ENCODE peak calls at places on chromosomes 7 and 10, in seven cellular contexts. O is PC-3, Y is trophoblast cell, D is esophagus squamous epithelium, S is hepatocyte, W is Peyer's patch, V is iPS DF 6.9. L is an unnamed sample.

GRCh38 chr10:106680061-106680460 is 484.4 kb downstream of the SORCS1 start:
- DNase-seq in Y (no peak), W (no peak), D (no peak), O (no peak), V (no peak), S (no peak), L (no peak)

GRCh38 chr10:69345402-69345801 is 67.1 kb downstream of the HK1 start:
- DNase-seq in Y (no peak), W (peak; percentile 27), S (no peak), O (no peak), D (no peak), V (no peak), L (no peak)

GRCh38 chr10:101444058-101444457 is 90.1 kb downstream of the BTRC start:
- DNase-seq in Y (no peak), V (no peak), W (no peak), S (no peak), O (peak; percentile 28), D (no peak), L (peak; percentile 15)

GRCh38 chr7:80843018-80843671 is 75.7 kb downstream of the SEMA3C start:
- DNase-seq in O (no peak), Y (no peak), D (no peak), S (no peak), W (no peak), V (no peak), L (no peak)

GRCh38 chr7:96388620-96389383 is 66.9 kb upstream of the SLC25A13 start:
- DNase-seq in W (no peak), Y (no peak), V (no peak), O (peak; percentile 68), D (no peak), S (peak; percentile 49), L (no peak)

GRCh38 chr10:35456175-35456574 is 119.9 kb downstream of the CCNY start:
- DNase-seq in O (no peak), D (no peak), S (no peak), Y (no peak), V (no peak), W (no peak), L (no peak)

GRCh38 chr7:96952974-96953391 is 52.4 kb upstream of the DLX6 start:
- DNase-seq in Y (peak; percentile 90), O (peak; percentile 85), D (no peak), V (no peak), S (no peak), W (no peak), L (no peak)

GRCh38 chr10:121774813-121775212 is 153.0 kb downstream of the ATE1 start:
- DNase-seq in W (no peak), Y (no peak), V (no peak), O (no peak), S (no peak), D (no peak), L (no peak)

GRCh38 chr10:11679946-11680345 is 62.2 kb upstream of the ECHDC3 start:
- DNase-seq in D (no peak), O (no peak), S (no peak), W (no peak), Y (no peak), V (no peak), L (no peak)

GRCh38 chr7:142760071-142760642 is 10.6 kb upstream of the PRSS2 start:
- DNase-seq in O (no peak), D (no peak), Y (no peak), V (no peak), S (peak; percentile 52), W (no peak), L (no peak)

GRCh38 chr7:152579070-152579469 is 96.9 kb downstream of the XRCC2 start:
- DNase-seq in W (no peak), S (no peak), V (no peak), D (no peak), O (no peak), Y (no peak), L (no peak)

GRCh38 chr7:101820703-101821102 is 3.3 kb downstream of the CUX1 start:
- DNase-seq in W (peak; percentile 6), D (no peak), S (no peak), O (no peak), Y (no peak), V (no peak), L (no peak)

GRCh38 chr7:83021032-83021431 is 141.7 kb downstream of the PCLO start:
- DNase-seq in O (no peak), S (no peak), D (no peak), Y (no peak), V (no peak), W (no peak), L (no peak)

GRCh38 chr7:26091933-26092332 is 60.1 kb upstream of the NFE2L3 start:
- DNase-seq in V (no peak), D (no peak), W (no peak), S (no peak), O (peak; percentile 65), Y (no peak), L (no peak)

DNA sequence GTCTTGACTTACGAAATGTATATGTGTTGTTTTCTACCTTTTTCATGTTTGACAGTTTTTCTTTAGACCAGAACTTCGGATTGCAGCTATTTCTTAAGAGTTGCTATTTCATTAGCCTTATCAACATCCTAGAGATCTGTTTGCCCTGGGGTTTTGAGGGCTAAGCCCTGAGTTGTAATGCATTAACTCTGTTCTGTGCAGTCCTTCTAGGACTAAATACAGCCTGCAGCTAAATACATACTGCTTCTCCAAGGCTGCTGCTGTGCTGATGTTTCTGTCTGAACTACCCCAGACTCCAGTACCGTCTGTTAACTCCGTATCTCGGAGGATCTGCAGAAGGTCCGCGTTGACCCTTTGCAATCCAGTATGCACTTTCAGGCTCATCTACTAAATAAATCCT is 26.5 kb downstream of the KIAA1217 start:
- DNase-seq in O (no peak), S (peak; percentile 12), Y (no peak), D (no peak), W (no peak), V (no peak), L (no peak)
- H3K4me1 ChIP-seq in O (peaks cover 21% of the 10 kb centered on the region), S (peaks cover 32% of the 10 kb centered on the region), Y (peaks cover 18% of the 10 kb centered on the region), D (no peaks in the 10 kb centered on the region), W (no peaks in the 10 kb centered on the region), V (peaks cover 3% of the 10 kb centered on the region), L (no peaks in the 10 kb centered on the region)

GRCh38 chr7:94374721-94375120 is 20.0 kb upstream of the COL1A2 start:
- DNase-seq in Y (no peak), D (no peak), O (no peak), V (no peak), S (no peak), W (no peak), L (no peak)
- H3K4me3 ChIP-seq in Y (no peak overlapping the region), D (peak overlapping the region; percentile 3), O (no peak overlapping the region), V (no peak overlapping the region), S (peak overlapping the region; percentile 5), W (no peak overlapping the region), L (no peak overlapping the region)

GRCh38 chr10:125157473-125157865 is 2.9 kb downstream of the CTBP2 start:
- DNase-seq in D (no peak), Y (no peak), O (no peak), S (no peak), V (no peak), W (no peak), L (peak; percentile 48)

GRCh38 chr10:125155101-125155500 is 5.3 kb downstream of the CTBP2 start:
- DNase-seq in Y (no peak), O (no peak), D (no peak), V (no peak), S (no peak), W (no peak), L (peak; percentile 17)

GRCh38 chr10:125156739-125157472 is 3.5 kb downstream of the CTBP2 start:
- DNase-seq in V (no peak), O (peak; percentile 46), D (no peak), W (no peak), Y (no peak), S (no peak), L (peak; percentile 91)

GRCh38 chr10:125155669-125156068 is 4.7 kb downstream of the CTBP2 start:
- DNase-seq in D (no peak), V (no peak), S (no peak), O (no peak), Y (no peak), W (no peak), L (no peak)

GRCh38 chr10:125156196-125156595 is 4.2 kb downstream of the CTBP2 start:
- DNase-seq in W (no peak), O (no peak), S (no peak), Y (no peak), D (no peak), V (no peak), L (peak; percentile 31)
- H3K27ac ChIP-seq in W (no peak overlapping the region), O (peak overlapping the region; percentile 60), S (peak overlapping the region; percentile 99), Y (no peak overlapping the region), D (no peak overlapping the region), V (no peak overlapping the region), L (peak overlapping the region; percentile 77)

GRCh38 chr10:125281091-125281490 is 120.7 kb upstream of the CTBP2 start:
- DNase-seq in V (no peak), O (no peak), W (no peak), Y (no peak), D (no peak), S (no peak), L (no peak)
- H3K4me1 ChIP-seq in V (no peaks in the 10 kb centered on the region), O (no peaks in the 10 kb centered on the region), W (no peaks in the 10 kb centered on the region), Y (no peaks in the 10 kb centered on the region), D (no peaks in the 10 kb centered on the region), S (no peaks in the 10 kb centered on the region), L (no peaks in the 10 kb centered on the region)

GRCh38 chr7:99994819-99995218 is 19.0 kb upstream of the AZGP1 start:
- DNase-seq in Y (no peak), S (no peak), V (no peak), W (no peak), D (no peak), O (no peak), L (no peak)

GRCh38 chr7:99984593-99984992 is 8.8 kb upstream of the AZGP1 start:
- DNase-seq in S (no peak), W (no peak), Y (no peak), D (no peak), V (no peak), O (no peak), L (no peak)

GRCh38 chr7:99992330-99993037 is 16.7 kb upstream of the AZGP1 start:
- DNase-seq in O (no peak), V (no peak), Y (no peak), W (no peak), S (no peak), D (no peak), L (no peak)

GRCh38 chr7:99987846-99988245 is 12.0 kb upstream of the AZGP1 start:
- DNase-seq in O (no peak), W (no peak), Y (no peak), V (no peak), D (no peak), S (no peak), L (no peak)

DNA sequence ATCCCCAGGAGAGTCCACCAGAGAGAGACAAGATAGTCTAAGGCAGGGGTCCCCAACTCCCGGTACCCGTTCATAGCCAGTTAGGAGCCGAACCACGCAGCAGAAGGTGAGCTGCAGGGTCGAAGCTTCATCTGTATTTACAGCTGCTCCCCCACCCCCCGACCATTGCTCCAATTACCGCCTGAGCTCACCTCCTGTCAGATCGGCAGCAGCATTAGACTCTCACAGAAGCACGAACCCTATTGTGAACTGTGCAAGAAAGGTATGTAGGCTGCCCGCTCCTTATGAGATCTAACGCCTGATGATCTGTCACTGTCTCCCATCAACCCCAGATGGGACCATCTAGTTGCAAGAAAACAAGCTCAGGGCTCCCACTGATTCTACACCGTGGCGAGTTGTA is 14.6 kb upstream of the AZGP1 start:
- DNase-seq in Y (no peak), D (no peak), V (no peak), W (no peak), S (no peak), O (no peak), L (no peak)
- H3K4me3 ChIP-seq in Y (no peak overlapping the region), D (no peak overlapping the region), V (no peak overlapping the region), W (no peak overlapping the region), S (no peak overlapping the region), O (no peak overlapping the region), L (no peak overlapping the region)